ENCODE peak calls at places on chromosomes 5 and 9, in nine cellular contexts. One of them, this sample, is unnamed.

GRCh38 chr9:133955821-133956411 is 36.2 kb downstream of the VAV2 start:
- DNase-seq in colonic mucosa: no peak
- DNase-seq in GM13977: peak
- DNase-seq in AG09319: no peak
- DNase-seq in endothelial cell: peak
- DNase-seq in LHCN-M2: no peak
- DNase-seq in A549: no peak
- DNase-seq in AG08395: peak
- DNase-seq in NCI-H2029: no peak
- DNase-seq in this sample: no peak

GRCh38 chr5:38228914-38229313 is 29.4 kb upstream of the EGFLAM start:
- DNase-seq in colonic mucosa: no peak
- DNase-seq in A549: no peak
- DNase-seq in endothelial cell: no peak
- DNase-seq in AG08395: no peak
- DNase-seq in AG09319: no peak
- DNase-seq in GM13977: no peak
- DNase-seq in NCI-H2029: no peak
- DNase-seq in LHCN-M2: no peak
- DNase-seq in this sample: no peak

GRCh38 chr5:2174572-2174971 is 291.8 kb upstream of the IRX4 start:
- DNase-seq in A549: no peak
- DNase-seq in LHCN-M2: no peak
- DNase-seq in NCI-H2029: no peak
- DNase-seq in GM13977: no peak
- DNase-seq in colonic mucosa: no peak
- DNase-seq in endothelial cell: no peak
- DNase-seq in AG08395: no peak
- DNase-seq in AG09319: no peak
- DNase-seq in this sample: no peak

GRCh38 chr9:130171226-130172148 is 717 bp upstream of the NCS1 start:
- DNase-seq in A549: no peak
- DNase-seq in AG08395: no peak
- DNase-seq in NCI-H2029: no peak
- DNase-seq in AG09319: no peak
- DNase-seq in GM13977: no peak
- DNase-seq in endothelial cell: no peak
- DNase-seq in LHCN-M2: no peak
- DNase-seq in colonic mucosa: no peak
- DNase-seq in this sample: no peak

GRCh38 chr5:98103807-98104206 is 669.7 kb upstream of the RGMB start:
- DNase-seq in LHCN-M2: no peak
- DNase-seq in AG09319: no peak
- DNase-seq in NCI-H2029: no peak
- DNase-seq in colonic mucosa: no peak
- DNase-seq in AG08395: no peak
- DNase-seq in A549: no peak
- DNase-seq in endothelial cell: no peak
- DNase-seq in GM13977: no peak
- DNase-seq in this sample: no peak

GRCh38 chr9:133370680-133371079 is 5.2 kb downstream of the SURF4 start:
- DNase-seq in AG09319: no peak
- DNase-seq in NCI-H2029: no peak
- DNase-seq in colonic mucosa: no peak
- DNase-seq in AG08395: no peak
- DNase-seq in GM13977: no peak
- DNase-seq in endothelial cell: no peak
- DNase-seq in A549: no peak
- DNase-seq in LHCN-M2: no peak
- DNase-seq in this sample: no peak

GRCh38 chr5:67799732-67800234 is 415.8 kb upstream of the PIK3R1 start:
- DNase-seq in AG09319: no peak
- DNase-seq in GM13977: no peak
- DNase-seq in endothelial cell: no peak
- DNase-seq in A549: no peak
- DNase-seq in NCI-H2029: no peak
- DNase-seq in AG08395: peak
- DNase-seq in LHCN-M2: peak
- DNase-seq in colonic mucosa: no peak
- DNase-seq in this sample: no peak

GRCh38 chr9:21413089-21414023 is 4.4 kb downstream of the IFNA8 start:
- DNase-seq in colonic mucosa: no peak
- DNase-seq in LHCN-M2: no peak
- DNase-seq in AG09319: no peak
- DNase-seq in GM13977: no peak
- DNase-seq in endothelial cell: peak
- DNase-seq in A549: no peak
- DNase-seq in AG08395: no peak
- DNase-seq in NCI-H2029: no peak
- DNase-seq in this sample: no peak

GRCh38 chr5:174327317-174327864 is 281.9 kb downstream of the NSG2 start:
- DNase-seq in colonic mucosa: peak
- DNase-seq in LHCN-M2: peak
- DNase-seq in GM13977: peak
- DNase-seq in A549: peak
- DNase-seq in NCI-H2029: peak
- DNase-seq in AG09319: no peak
- DNase-seq in endothelial cell: peak
- DNase-seq in AG08395: peak
- DNase-seq in this sample: peak

GRCh38 chr9:7123743-7124142 is 366.0 kb downstream of the KDM4C start:
- DNase-seq in GM13977: no peak
- DNase-seq in colonic mucosa: no peak
- DNase-seq in endothelial cell: no peak
- DNase-seq in LHCN-M2: no peak
- DNase-seq in NCI-H2029: no peak
- DNase-seq in AG09319: no peak
- DNase-seq in A549: no peak
- DNase-seq in AG08395: no peak
- DNase-seq in this sample: peak

GRCh38 chr5:10498350-10498749 is 56.7 kb downstream of the ROPN1L start:
- DNase-seq in AG08395: no peak
- DNase-seq in colonic mucosa: no peak
- DNase-seq in AG09319: no peak
- DNase-seq in LHCN-M2: no peak
- DNase-seq in NCI-H2029: no peak
- DNase-seq in endothelial cell: no peak
- DNase-seq in GM13977: no peak
- DNase-seq in A549: no peak
- DNase-seq in this sample: no peak

GRCh38 chr9:6600426-6600825 is 45.1 kb downstream of the GLDC start:
- DNase-seq in AG08395: no peak
- DNase-seq in LHCN-M2: no peak
- DNase-seq in A549: no peak
- DNase-seq in AG09319: no peak
- DNase-seq in colonic mucosa: no peak
- DNase-seq in NCI-H2029: no peak
- DNase-seq in GM13977: no peak
- DNase-seq in endothelial cell: no peak
- DNase-seq in this sample: no peak

GRCh38 chr5:74251106-74252032 is 389.2 kb downstream of the ENC1 start:
- DNase-seq in A549: peak
- DNase-seq in AG08395: peak
- DNase-seq in endothelial cell: peak
- DNase-seq in NCI-H2029: peak
- DNase-seq in LHCN-M2: peak
- DNase-seq in AG09319: peak
- DNase-seq in GM13977: no peak
- DNase-seq in colonic mucosa: peak
- DNase-seq in this sample: peak

GRCh38 chr9:88814521-88815101 is 176.7 kb upstream of the S1PR3 start:
- DNase-seq in LHCN-M2: peak
- DNase-seq in colonic mucosa: no peak
- DNase-seq in endothelial cell: no peak
- DNase-seq in GM13977: no peak
- DNase-seq in NCI-H2029: no peak
- DNase-seq in A549: no peak
- DNase-seq in AG08395: peak
- DNase-seq in AG09319: peak
- DNase-seq in this sample: no peak

GRCh38 chr5:89255845-89256463 is 373.0 kb upstream of the MEF2C start:
- DNase-seq in AG09319: no peak
- DNase-seq in AG08395: peak
- DNase-seq in LHCN-M2: peak
- DNase-seq in colonic mucosa: no peak
- DNase-seq in A549: peak
- DNase-seq in endothelial cell: no peak
- DNase-seq in GM13977: no peak
- DNase-seq in NCI-H2029: no peak
- DNase-seq in this sample: peak

GRCh38 chr5:154202379-154203260 is 12.1 kb downstream of the GALNT10 start:
- DNase-seq in colonic mucosa: no peak
- DNase-seq in endothelial cell: no peak
- DNase-seq in AG08395: no peak
- DNase-seq in GM13977: peak
- DNase-seq in AG09319: no peak
- DNase-seq in A549: no peak
- DNase-seq in LHCN-M2: no peak
- DNase-seq in NCI-H2029: peak
- DNase-seq in this sample: no peak

GRCh38 chr9:135394131-135394530 is 85.5 kb upstream of the PPP1R26 start:
- DNase-seq in GM13977: no peak
- DNase-seq in colonic mucosa: no peak
- DNase-seq in NCI-H2029: no peak
- DNase-seq in A549: no peak
- DNase-seq in endothelial cell: no peak
- DNase-seq in AG09319: no peak
- DNase-seq in AG08395: no peak
- DNase-seq in LHCN-M2: no peak
- DNase-seq in this sample: no peak

GRCh38 chr9:35605336-35606137 is 475 bp downstream of the TESK1 start:
- DNase-seq in AG08395: no peak
- DNase-seq in LHCN-M2: no peak
- DNase-seq in GM13977: peak
- DNase-seq in AG09319: no peak
- DNase-seq in NCI-H2029: no peak
- DNase-seq in A549: no peak
- DNase-seq in colonic mucosa: peak
- DNase-seq in endothelial cell: peak
- DNase-seq in this sample: peak

GRCh38 chr9:119963798-119964372 is 594.6 kb upstream of the BRINP1 start:
- DNase-seq in A549: peak
- DNase-seq in NCI-H2029: no peak
- DNase-seq in endothelial cell: peak
- DNase-seq in colonic mucosa: no peak
- DNase-seq in GM13977: no peak
- DNase-seq in LHCN-M2: peak
- DNase-seq in AG08395: peak
- DNase-seq in AG09319: peak
- DNase-seq in this sample: peak

GRCh38 chr5:176740702-176741565 is 69.4 kb upstream of the UNC5A start:
- DNase-seq in colonic mucosa: peak
- DNase-seq in AG08395: no peak
- DNase-seq in NCI-H2029: no peak
- DNase-seq in LHCN-M2: no peak
- DNase-seq in A549: no peak
- DNase-seq in GM13977: peak
- DNase-seq in AG09319: no peak
- DNase-seq in endothelial cell: peak
- DNase-seq in this sample: no peak

GRCh38 chr5:106331415-106331814 is 1339.3 kb downstream of the EFNA5 start:
- DNase-seq in AG08395: peak
- DNase-seq in A549: no peak
- DNase-seq in LHCN-M2: peak
- DNase-seq in GM13977: no peak
- DNase-seq in endothelial cell: no peak
- DNase-seq in colonic mucosa: no peak
- DNase-seq in AG09319: peak
- DNase-seq in NCI-H2029: no peak
- DNase-seq in this sample: no peak

GRCh38 chr5:40332945-40333344 is 346.8 kb upstream of the PTGER4 start:
- DNase-seq in AG09319: no peak
- DNase-seq in colonic mucosa: no peak
- DNase-seq in NCI-H2029: no peak
- DNase-seq in LHCN-M2: peak
- DNase-seq in A549: no peak
- DNase-seq in GM13977: no peak
- DNase-seq in AG08395: no peak
- DNase-seq in endothelial cell: no peak
- DNase-seq in this sample: no peak

GRCh38 chr9:4117835-4118610 is 181.8 kb downstream of the GLIS3 start:
- DNase-seq in LHCN-M2: no peak
- DNase-seq in AG09319: no peak
- DNase-seq in endothelial cell: peak
- DNase-seq in NCI-H2029: no peak
- DNase-seq in colonic mucosa: peak
- DNase-seq in GM13977: peak
- DNase-seq in AG08395: no peak
- DNase-seq in A549: peak
- DNase-seq in this sample: no peak

GRCh38 chr9:70080481-70081119 is 37.0 kb downstream of the MAMDC2 start:
- DNase-seq in colonic mucosa: no peak
- DNase-seq in AG09319: peak
- DNase-seq in A549: peak
- DNase-seq in GM13977: no peak
- DNase-seq in AG08395: peak
- DNase-seq in LHCN-M2: peak
- DNase-seq in NCI-H2029: peak
- DNase-seq in endothelial cell: no peak
- DNase-seq in this sample: no peak

GRCh38 chr5:57493034-57493433 is 10.4 kb upstream of the ACTBL2 start:
- DNase-seq in GM13977: no peak
- DNase-seq in LHCN-M2: no peak
- DNase-seq in A549: no peak
- DNase-seq in colonic mucosa: no peak
- DNase-seq in AG09319: no peak
- DNase-seq in endothelial cell: no peak
- DNase-seq in AG08395: no peak
- DNase-seq in NCI-H2029: no peak
- DNase-seq in this sample: no peak

GRCh38 chr9:36194326-36195000 is 3.7 kb downstream of the CLTA start:
- DNase-seq in AG08395: no peak
- DNase-seq in colonic mucosa: no peak
- DNase-seq in AG09319: no peak
- DNase-seq in GM13977: no peak
- DNase-seq in A549: no peak
- DNase-seq in endothelial cell: no peak
- DNase-seq in NCI-H2029: peak
- DNase-seq in LHCN-M2: no peak
- DNase-seq in this sample: no peak

GRCh38 chr9:38163518-38163917 is 94.5 kb upstream of the SHB start:
- DNase-seq in NCI-H2029: no peak
- DNase-seq in AG09319: no peak
- DNase-seq in colonic mucosa: no peak
- DNase-seq in A549: no peak
- DNase-seq in LHCN-M2: no peak
- DNase-seq in GM13977: no peak
- DNase-seq in AG08395: no peak
- DNase-seq in endothelial cell: no peak
- DNase-seq in this sample: no peak

GRCh38 chr9:14399736-14400657 is 86.1 kb upstream of the NFIB start:
- DNase-seq in AG09319: no peak
- DNase-seq in GM13977: no peak
- DNase-seq in A549: no peak
- DNase-seq in LHCN-M2: no peak
- DNase-seq in endothelial cell: no peak
- DNase-seq in NCI-H2029: no peak
- DNase-seq in colonic mucosa: no peak
- DNase-seq in AG08395: no peak
- DNase-seq in this sample: no peak

GRCh38 chr9:123642291-123643278 is 286.6 kb downstream of the CRB2 start:
- DNase-seq in A549: no peak
- DNase-seq in AG09319: no peak
- DNase-seq in GM13977: no peak
- DNase-seq in colonic mucosa: peak
- DNase-seq in endothelial cell: no peak
- DNase-seq in NCI-H2029: peak
- DNase-seq in AG08395: no peak
- DNase-seq in LHCN-M2: no peak
- DNase-seq in this sample: no peak

GRCh38 chr9:1025131-1025530 is 25.0 kb upstream of the DMRT2 start:
- DNase-seq in AG09319: no peak
- DNase-seq in LHCN-M2: no peak
- DNase-seq in AG08395: no peak
- DNase-seq in GM13977: no peak
- DNase-seq in A549: no peak
- DNase-seq in NCI-H2029: no peak
- DNase-seq in endothelial cell: no peak
- DNase-seq in colonic mucosa: no peak
- DNase-seq in this sample: no peak

This sample was measured in Caki2.